ENCODE peak calls at places on chromosomes 11 and 22, in four cellular contexts. I is A549, V is HepG2, Z is GM12878. M is an unnamed sample.

GRCh38 chr22:31574015-31574670 is 77.8 kb downstream of the SFI1 start:
- DNase-seq in I (no peak), V (no peak), Z (no peak), M (no peak)

GRCh38 chr11:88293931-88294330 is 43.6 kb downstream of the CTSC start:
- DNase-seq in I (no peak), V (no peak), Z (no peak), M (no peak)

GRCh38 chr22:37126383-37126782 is 16.9 kb upstream of the TMPRSS6 start:
- DNase-seq in I (no peak), V (peak), Z (no peak), M (peak)

GRCh38 chr11:111983187-111983986 is 41.8 kb upstream of the DLAT start:
- DNase-seq in I (no peak), V (peak), Z (no peak), M (peak)

GRCh38 chr22:17137861-17138425 is 16.8 kb upstream of the TMEM121B start:
- DNase-seq in I (no peak), V (no peak), Z (no peak), M (no peak)

GRCh38 chr11:83157755-83158473 is 983 bp downstream of the PCF11 start:
- DNase-seq in I (peak), V (peak), Z (no peak), M (peak)

GRCh38 chr11:96154802-96155520 is 188.0 kb downstream of the MAML2 start:
- DNase-seq in I (no peak), V (no peak), Z (no peak), M (no peak)

GRCh38 chr22:35054064-35054463 is 11.9 kb upstream of the ISX start:
- DNase-seq in I (no peak), V (no peak), Z (no peak), M (no peak)

GRCh38 chr22:30265851-30266444 is 703 bp downstream of the OSM start:
- DNase-seq in I (no peak), V (no peak), Z (no peak), M (peak)

GRCh38 chr22:25903294-25903693 is 161.3 kb downstream of the MYO18B start:
- DNase-seq in I (no peak), V (no peak), Z (no peak), M (peak)

GRCh38 chr11:5280582-5281102 is 10.9 kb upstream of the HBE1 start:
- DNase-seq in I (peak), V (peak), Z (peak), M (peak)

GRCh38 chr11:60118333-60118732 is 29.9 kb downstream of the MS4A2 start:
- DNase-seq in I (no peak), V (no peak), Z (no peak), M (peak)

GRCh38 chr11:94147433-94147845 is 18.8 kb downstream of the PANX1 start:
- DNase-seq in I (no peak), V (no peak), Z (no peak), M (no peak)

GRCh38 chr22:46931414-46931813 is 169.0 kb downstream of the TBC1D22A start:
- DNase-seq in I (no peak), V (no peak), Z (no peak), M (no peak)

GRCh38 chr11:133896028-133896427 is 50.7 kb upstream of the SPATA19 start:
- DNase-seq in I (no peak), V (no peak), Z (no peak), M (no peak)
- TF ChIP-seq CHD2 in I (no peak), V (no peak), Z (no peak), M (no peak)

DNA sequence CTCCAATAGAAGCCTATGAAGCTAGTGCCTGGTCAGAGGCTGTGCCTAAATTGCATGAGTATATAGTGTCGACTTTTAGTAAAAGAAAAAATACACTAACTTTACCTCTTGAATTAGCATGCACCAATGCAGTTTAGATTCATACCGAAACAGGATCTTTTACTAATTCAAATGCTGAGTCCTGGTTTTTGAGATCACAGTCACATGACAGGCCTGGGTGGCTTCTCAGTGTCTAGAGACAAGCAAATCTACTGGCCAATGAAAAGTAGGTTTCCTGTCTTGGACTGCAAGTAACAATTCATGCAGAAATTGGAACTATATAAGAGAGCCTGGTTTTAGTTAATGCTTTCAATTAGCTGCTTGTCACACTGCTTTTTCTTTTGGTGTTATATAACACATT is 7.2 kb downstream of the ARHGEF12 start:
- DNase-seq in I (no peak), V (no peak), Z (peak), M (no peak)
- TF ChIP-seq CHD4 in I (no peak), V (no peak), Z (no peak), M (no peak)

DNA sequence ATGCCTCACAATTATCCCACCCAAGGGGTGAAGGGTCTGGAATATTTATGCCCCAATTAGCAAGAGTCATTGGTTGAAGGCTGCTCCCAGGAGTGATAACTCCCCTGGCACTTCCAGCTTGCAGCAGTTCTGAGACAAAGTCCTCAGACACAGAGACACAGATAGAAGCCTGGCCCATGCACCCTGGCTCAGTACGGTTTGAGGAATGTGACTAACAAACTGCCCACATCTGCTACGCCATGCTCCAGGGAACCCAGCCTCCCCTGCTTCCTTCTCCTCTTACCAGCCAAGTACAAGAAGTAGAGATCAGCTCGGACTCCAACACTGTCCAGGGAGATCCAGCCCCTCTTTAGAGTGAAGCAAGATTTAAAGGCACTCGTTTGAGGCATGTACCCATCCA is 48.5 kb upstream of the BMAL1 start:
- DNase-seq in I (no peak), V (no peak), Z (no peak), M (no peak)
- TF ChIP-seq CHD2 in I (no peak), V (no peak), Z (no peak), M (no peak)

DNA sequence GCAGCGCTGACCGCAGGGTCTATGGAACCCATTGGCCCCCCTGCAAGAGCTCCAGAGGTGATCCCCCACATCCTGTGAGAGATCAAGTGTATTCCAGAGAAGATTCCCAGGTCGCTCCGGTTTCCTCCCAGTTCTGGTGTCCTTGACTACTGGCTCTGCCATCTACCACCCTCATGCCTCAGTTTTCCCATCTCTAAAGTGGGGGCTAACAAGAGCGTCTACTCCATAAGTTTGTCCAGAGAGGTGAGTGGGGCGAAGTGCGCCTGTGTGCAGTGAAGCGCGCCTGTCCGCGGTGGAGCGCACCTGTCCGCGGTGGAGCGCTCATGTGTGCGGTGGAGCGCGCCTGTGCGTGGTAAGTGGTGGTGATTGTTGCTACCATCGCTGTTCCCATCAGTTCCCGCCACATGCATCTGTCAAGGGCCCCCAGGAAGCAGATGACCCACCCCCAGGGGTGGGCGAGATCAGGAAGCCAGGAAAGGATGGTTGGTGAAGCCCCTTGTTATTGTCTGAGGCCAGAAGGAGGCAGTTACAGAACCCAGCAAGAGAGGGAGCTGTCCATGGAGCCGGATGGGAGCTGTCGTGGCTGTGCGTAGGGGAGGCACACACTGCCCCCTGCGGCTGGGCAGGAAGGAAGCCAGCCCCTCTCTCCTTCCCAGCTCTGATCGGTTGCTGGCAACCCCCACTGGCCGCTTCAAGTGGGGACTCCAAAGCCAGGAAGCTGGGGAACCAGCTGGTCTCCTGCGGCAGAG is 73.2 kb upstream of the FGF3 start:
- DNase-seq in I (no peak), V (peak), Z (no peak), M (peak)
- TF ChIP-seq CHD4 in I (no peak), V (no peak), Z (no peak), M (no peak)

GRCh38 chr22:38953577-38954413 is 3.6 kb upstream of the APOBEC3A start:
- DNase-seq in I (peak), V (no peak), Z (peak), M (no peak)
- TF ChIP-seq CHD2 in I (no peak), V (no peak), Z (no peak), M (no peak)

DNA sequence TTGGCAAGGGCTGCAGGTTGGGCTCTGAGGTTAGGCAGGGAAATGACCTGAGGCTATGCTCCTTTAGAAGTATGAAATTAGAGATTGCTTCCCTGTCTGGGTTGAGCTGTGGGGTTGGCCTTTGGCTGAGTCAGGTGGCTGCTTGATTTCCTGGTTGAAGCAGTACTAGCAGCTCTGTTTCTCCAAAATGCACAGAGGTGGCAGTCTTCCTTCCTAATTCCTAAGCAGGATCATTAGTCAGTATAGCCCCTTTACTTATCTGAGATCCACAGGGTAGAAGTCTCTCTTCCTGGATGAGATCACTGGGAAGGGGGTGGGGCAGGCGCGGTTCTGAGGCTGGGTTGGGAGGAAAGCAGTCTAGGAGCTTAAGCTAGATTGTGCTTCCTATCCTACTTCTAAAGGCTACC is 1917.5 kb downstream of the LRRC4C start:
- DNase-seq in I (no peak), V (no peak), Z (no peak), M (no peak)
- TF ChIP-seq CHD4 in I (no peak), V (no peak), Z (no peak), M (no peak)

GRCh38 chr11:2470495-2470894 is 25.7 kb downstream of the KCNQ1 start:
- DNase-seq in I (no peak), V (no peak), Z (no peak), M (peak)
- TF ChIP-seq CHD2 in I (no peak), V (no peak), Z (no peak), M (no peak)

DNA sequence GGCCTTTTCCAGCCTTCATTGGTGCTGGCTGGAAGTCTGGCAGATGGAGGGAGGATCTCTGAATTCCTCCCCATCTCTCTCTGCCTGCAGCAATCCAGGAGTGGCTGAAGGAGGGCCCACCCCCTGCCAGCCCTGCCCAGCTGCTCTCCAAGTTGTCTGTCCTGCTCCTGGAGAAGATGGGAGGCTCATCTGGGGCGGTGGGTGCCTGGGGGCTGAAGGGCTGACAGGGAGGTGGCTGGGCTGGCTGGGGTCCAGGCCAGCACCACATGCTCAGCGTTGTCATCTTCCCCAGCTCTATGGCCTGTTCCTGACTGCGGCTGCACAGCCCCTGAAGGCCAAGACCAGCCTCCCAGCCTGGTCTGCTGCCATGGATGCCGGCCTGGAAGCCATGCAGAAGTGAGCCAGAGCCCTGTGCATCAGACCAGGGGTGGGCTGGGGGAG is 12.2 kb downstream of the TKFC start:
- DNase-seq in I (no peak), V (no peak), Z (no peak), M (no peak)
- TF ChIP-seq CHD4 in I (no peak), V (no peak), Z (no peak), M (no peak)

M was measured in K562.